ENCODE peak calls at places on chromosomes 2 and 18, in five cellular contexts. M is SK-N-SH, Z is tibial nerve, D is lung, T is astrocyte. O is an unnamed sample.
A peak's percentile ranks its signal among the peaks of the same experiment; 100 is the strongest.

GRCh38 chr2:129713337-129713736 is 266.1 kb upstream of the RAB6C start:
- DNase-seq in Z (no peak), D (peak; percentile 19), M (no peak), T (no peak), O (no peak)

GRCh38 chr2:215707608-215708007 is 271.7 kb upstream of the FN1 start:
- DNase-seq in Z (no peak), T (no peak), D (no peak), M (no peak), O (no peak)

GRCh38 chr2:24245986-24246779 is 71.3 kb downstream of the FAM228A start:
- DNase-seq in D (no peak), T (peak; percentile 6), Z (no peak), M (no peak), O (no peak)

GRCh38 chr2:134232868-134233732 is 20.8 kb upstream of the MGAT5 start:
- DNase-seq in D (no peak), M (no peak), T (peak; percentile 48), Z (no peak), O (no peak)

GRCh38 chr18:58116815-58117214 is 72.8 kb downstream of the NEDD4L start:
- DNase-seq in D (no peak), T (no peak), M (no peak), Z (no peak), O (no peak)

GRCh38 chr18:50410894-50411293 is 36.0 kb downstream of the SKA1 start:
- DNase-seq in T (peak; percentile 49), Z (no peak), M (no peak), D (no peak), O (no peak)

GRCh38 chr2:181258761-181259160 is 198.4 kb upstream of the ITGA4 start:
- DNase-seq in Z (no peak), D (no peak), T (peak; percentile 84), M (no peak), O (no peak)

GRCh38 chr2:241734467-241735208 is at the start of gene D2HGDH:
- DNase-seq in T (peak; percentile 41), M (peak; percentile 99), Z (peak; percentile 90), D (peak; percentile 94), O (peak; percentile 90)

GRCh38 chr18:25298853-25299274 is 53.1 kb downstream of the ZNF521 start:
- DNase-seq in T (peak; percentile 93), Z (no peak), D (peak; percentile 45), M (no peak), O (no peak)

GRCh38 chr2:88187927-88188326 is 17.8 kb downstream of the THNSL2 start:
- DNase-seq in D (no peak), T (no peak), Z (no peak), M (no peak), O (no peak)

GRCh38 chr2:30706534-30707303 is 100.5 kb downstream of the CAPN13 start:
- DNase-seq in T (peak; percentile 16), D (peak; percentile 70), Z (peak; percentile 40), M (peak; percentile 79), O (peak; percentile 92)

GRCh38 chr18:55839350-55839749 is 251.4 kb upstream of the TCF4 start:
- DNase-seq in M (no peak), T (peak; percentile 88), D (no peak), Z (no peak), O (no peak)

GRCh38 chr2:64492272-64492671 is 31.9 kb upstream of the AFTPH start:
- DNase-seq in T (no peak), D (no peak), M (no peak), Z (no peak), O (no peak)

GRCh38 chr2:101609434-101609833 is 88.1 kb upstream of the MAP4K4 start:
- DNase-seq in D (no peak), M (no peak), T (no peak), Z (no peak), O (no peak)

GRCh38 chr2:238093181-238094140 is 6.7 kb upstream of the ESPNL start:
- DNase-seq in T (no peak), Z (no peak), D (no peak), M (peak; percentile 37), O (no peak)

GRCh38 chr2:172234716-172235661 is 132.3 kb upstream of the DLX2 start:
- DNase-seq in Z (no peak), T (no peak), D (no peak), M (peak; percentile 77), O (peak; percentile 25)

GRCh38 chr2:225566798-225567197 is 167.3 kb downstream of the NYAP2 start:
- DNase-seq in M (no peak), T (no peak), D (no peak), Z (no peak), O (no peak)

GRCh38 chr2:135688978-135689377 is 52.7 kb upstream of the UBXN4 start:
- DNase-seq in D (no peak), Z (no peak), T (no peak), M (no peak), O (no peak)

GRCh38 chr2:72032481-72033041 is 115.1 kb downstream of the CYP26B1 start:
- DNase-seq in D (peak; percentile 20), T (no peak), M (peak; percentile 4), Z (no peak), O (no peak)

GRCh38 chr2:72035518-72036172 is 112.0 kb downstream of the CYP26B1 start:
- DNase-seq in Z (no peak), M (peak; percentile 4), T (peak; percentile 48), D (peak; percentile 22), O (peak; percentile 52)

GRCh38 chr2:72031346-72032115 is 116.1 kb downstream of the CYP26B1 start:
- DNase-seq in M (peak; percentile 8), T (peak; percentile 12), D (peak; percentile 22), Z (no peak), O (no peak)

GRCh38 chr2:72034353-72035095 is 113.1 kb downstream of the CYP26B1 start:
- DNase-seq in M (peak; percentile 5), D (peak; percentile 21), T (no peak), Z (no peak), O (no peak)

DNA sequence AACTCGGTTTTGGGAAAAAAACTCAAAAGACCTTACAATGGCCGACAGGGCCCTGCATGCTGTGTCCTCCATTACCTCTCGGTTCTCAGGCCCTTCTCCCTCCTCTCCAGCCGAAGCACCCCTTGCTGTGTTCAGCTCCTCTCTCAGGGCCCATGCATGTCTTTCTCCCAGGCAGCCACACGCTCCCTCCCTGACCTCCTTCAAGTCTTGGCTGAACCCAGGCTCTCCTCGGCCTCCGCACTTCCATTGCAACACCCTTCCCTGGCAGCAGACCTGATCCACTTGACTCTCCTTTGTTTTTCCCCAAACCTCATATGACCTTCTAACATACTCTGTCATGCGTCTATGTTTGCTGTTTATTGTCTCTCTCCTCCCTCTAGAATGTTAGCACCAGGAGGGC is 114.0 kb downstream of the CYP26B1 start:
- DNase-seq in T (no peak), Z (no peak), M (peak; percentile 2), D (peak; percentile 31), O (no peak)
- H3K27me3 ChIP-seq in T (peaks cover 3% of the 10 kb centered on the region), Z (no peaks in the 10 kb centered on the region), M (peaks cover 9% of the 10 kb centered on the region), D (no peaks in the 10 kb centered on the region), O (no peaks in the 10 kb centered on the region)

GRCh38 chr2:29119211-29119610 is 4.0 kb downstream of the CLIP4 start:
- DNase-seq in D (no peak), Z (no peak), T (no peak), M (no peak), O (no peak)

GRCh38 chr2:29114841-29115609 is at the start of gene CLIP4:
- DNase-seq in M (peak; percentile 92), Z (peak; percentile 38), T (peak; percentile 67), D (peak; percentile 43), O (peak; percentile 72)

GRCh38 chr2:29115797-29116781 is 874 bp downstream of the CLIP4 start:
- DNase-seq in M (peak; percentile 68), D (peak; percentile 80), Z (peak; percentile 77), T (peak; percentile 77), O (peak; percentile 27)

GRCh38 chr2:29120846-29121245 is 5.6 kb downstream of the CLIP4 start:
- DNase-seq in Z (no peak), M (no peak), D (no peak), T (no peak), O (no peak)

GRCh38 chr2:29117636-29118303 is 2.6 kb downstream of the CLIP4 start:
- DNase-seq in D (no peak), T (peak; percentile 85), M (no peak), Z (no peak), O (no peak)
- H3K27me3 ChIP-seq in D (no peaks in the 10 kb centered on the region), T (no peaks in the 10 kb centered on the region), M (no peaks in the 10 kb centered on the region), Z (no peaks in the 10 kb centered on the region), O (no peaks in the 10 kb centered on the region)

GRCh38 chr18:22170421-22171262 is 1.3 kb downstream of the GATA6 start:
- DNase-seq in D (peak; percentile 58), Z (no peak), T (peak; percentile 67), M (peak; percentile 39), O (peak; percentile 16)
- H3K27me3 ChIP-seq in D (no peaks in the 10 kb centered on the region), Z (peaks cover 9% of the 10 kb centered on the region), T (peaks cover 40% of the 10 kb centered on the region), M (peaks cover 96% of the 10 kb centered on the region), O (peaks cover 95% of the 10 kb centered on the region)

DNA sequence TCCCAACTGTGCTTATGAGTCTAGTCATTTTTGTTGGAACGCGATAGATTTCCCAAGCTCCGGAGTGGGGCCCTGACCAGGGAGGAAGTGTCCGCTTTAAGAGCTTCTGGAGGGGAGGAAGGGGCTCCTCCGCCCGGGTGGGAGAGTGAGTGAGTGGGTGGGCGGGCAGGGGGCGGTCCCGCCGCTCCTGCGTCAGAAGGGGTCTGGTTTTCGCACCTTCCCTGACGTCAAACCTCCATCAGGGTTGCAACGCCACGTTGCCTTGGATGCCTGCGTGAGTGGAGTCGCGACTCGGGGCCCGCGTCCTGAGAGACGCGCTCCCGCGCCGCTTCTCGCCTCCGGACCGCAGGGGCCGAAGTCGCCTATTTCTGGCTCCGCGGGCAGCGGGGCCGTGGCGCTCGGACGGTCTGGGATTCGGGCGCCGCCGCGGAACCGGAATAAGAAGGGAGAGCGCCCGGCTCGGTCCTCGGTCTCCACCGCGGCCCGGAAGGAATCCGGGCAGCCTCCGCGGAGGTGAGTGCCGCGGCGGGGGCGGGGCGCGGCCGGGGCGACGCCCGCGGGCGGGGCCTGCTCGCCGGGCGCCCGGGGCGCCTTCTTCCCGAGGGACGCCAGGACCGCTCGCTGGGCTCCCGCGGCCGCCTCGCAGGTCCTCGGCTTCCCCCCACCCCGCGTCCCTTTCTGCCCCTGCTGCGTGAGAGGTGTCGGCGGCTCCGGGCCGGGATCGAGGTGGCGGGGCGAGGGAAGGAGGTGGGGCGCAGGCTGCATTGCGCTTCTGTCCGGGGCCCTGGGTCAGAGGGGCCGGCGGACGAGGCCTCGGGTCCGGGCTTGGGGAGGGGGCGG is at the start of gene ZDBF2:
- DNase-seq in Z (no peak), D (no peak), M (peak; percentile 88), T (peak; percentile 71), O (peak; percentile 78)
- H3K27me3 ChIP-seq in Z (no peaks in the 10 kb centered on the region), D (no peaks in the 10 kb centered on the region), M (peaks cover 10% of the 10 kb centered on the region), T (peaks cover 53% of the 10 kb centered on the region), O (no peaks in the 10 kb centered on the region)

GRCh38 chr2:108933691-108934117 is 55.3 kb downstream of the EDAR start:
- DNase-seq in Z (no peak), D (no peak), T (no peak), M (peak; percentile 68), O (no peak)
- H3K27me3 ChIP-seq in Z (no peaks in the 10 kb centered on the region), D (no peaks in the 10 kb centered on the region), T (peaks cover 45% of the 10 kb centered on the region), M (peaks cover 15% of the 10 kb centered on the region), O (no peaks in the 10 kb centered on the region)

DNA sequence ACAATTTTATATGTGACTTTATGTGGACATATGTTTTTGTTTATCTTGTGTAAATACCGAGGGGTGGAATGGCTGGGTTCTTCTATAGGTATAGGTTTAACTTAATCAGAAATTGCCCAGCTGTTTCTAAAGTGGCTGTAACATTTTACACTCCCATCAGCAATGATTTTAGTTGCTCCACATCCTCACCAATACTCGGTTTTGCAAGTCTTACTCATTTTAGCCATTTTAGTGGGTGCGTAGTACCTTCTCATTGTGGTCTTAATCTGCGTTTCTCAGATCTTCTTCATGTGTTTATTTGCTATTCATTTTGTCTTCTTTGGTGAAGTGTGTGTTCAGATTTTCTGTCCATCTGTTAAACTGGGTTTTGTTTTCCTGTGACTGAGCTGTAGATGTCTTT is 95.4 kb upstream of the BCL2L11 start:
- DNase-seq in Z (no peak), T (no peak), D (no peak), M (no peak), O (no peak)
- H3K27me3 ChIP-seq in Z (no peaks in the 10 kb centered on the region), T (peaks cover 20% of the 10 kb centered on the region), D (no peaks in the 10 kb centered on the region), M (peaks cover 8% of the 10 kb centered on the region), O (peaks cover 68% of the 10 kb centered on the region)